ENCODE peak calls at places on chromosomes 6 and 20, in ten cellular contexts. Z, T, O, V, C, U, I, D, B and M are unnamed samples. For H3K4me1 and H3K27me3, the result is how much of the 10 kb centered on the place peaks cover.

GRCh38 chr6:98769546-98769945 is 64.8 kb upstream of the POU3F2 start:
- DNase-seq in D (peak), C (no peak), Z (no peak), O (no peak), U (no peak), V (no peak), T (no peak), B (no peak), I (no peak), M (peak)

GRCh38 chr6:144334150-144334708 is 49.1 kb downstream of the UTRN start:
- DNase-seq in Z (peak), I (peak), T (no peak), C (no peak), O (no peak), V (no peak), D (no peak), U (no peak), B (no peak), M (no peak)

GRCh38 chr6:33589723-33590530 is 9.9 kb upstream of the BAK1 start:
- DNase-seq in O (peak), U (peak), I (peak), C (peak), B (peak), T (peak), Z (no peak), V (no peak), D (peak), M (peak)

GRCh38 chr6:36129889-36130671 is at the start of gene MAPK13:
- DNase-seq in V (no peak), C (peak), B (peak), O (no peak), Z (no peak), T (peak), U (no peak), D (no peak), I (no peak), M (no peak)

GRCh38 chr20:4703281-4703676 is 18.4 kb upstream of the PRND start:
- DNase-seq in T (no peak), B (no peak), V (no peak), Z (no peak), I (no peak), U (no peak), C (no peak), O (no peak), D (no peak), M (no peak)

GRCh38 chr6:78810698-78811097 is 56.7 kb upstream of the IRAK1BP1 start:
- DNase-seq in O (no peak), T (no peak), V (no peak), I (no peak), Z (no peak), D (peak), B (no peak), U (no peak), C (no peak), M (peak)

GRCh38 chr6:52326540-52327364 is 35.2 kb upstream of the PAQR8 start:
- DNase-seq in D (no peak), O (no peak), C (no peak), T (no peak), Z (no peak), U (no peak), I (no peak), B (no peak), V (no peak), M (no peak)

GRCh38 chr20:25065625-25066338 is 7.8 kb upstream of the ACSS1 start:
- DNase-seq in I (peak), B (no peak), D (peak), O (peak), Z (no peak), C (peak), T (no peak), V (peak), U (peak), M (no peak)

GRCh38 chr6:81171991-81172740 is 580.3 kb downstream of the TENT5A start:
- DNase-seq in V (peak), D (peak), U (no peak), T (no peak), O (peak), I (no peak), Z (no peak), C (peak), B (no peak), M (peak)

GRCh38 chr6:30570263-30570662 is 979 bp upstream of the ABCF1 start:
- DNase-seq in I (no peak), V (no peak), U (no peak), Z (no peak), T (no peak), C (no peak), O (no peak), D (no peak), B (no peak), M (no peak)

GRCh38 chr6:26043389-26044139 is 43.7 kb upstream of the HFE start:
- DNase-seq in O (peak), I (no peak), D (peak), T (no peak), B (peak), C (peak), Z (peak), U (no peak), V (peak), M (peak)

GRCh38 chr20:61575151-61575937 is 323.3 kb downstream of the CDH4 start:
- DNase-seq in U (no peak), B (no peak), V (no peak), C (no peak), O (no peak), I (no peak), D (no peak), T (no peak), Z (no peak), M (peak)

GRCh38 chr6:89350281-89351037 is 2.1 kb downstream of the UBE2J1 start:
- DNase-seq in U (no peak), T (no peak), O (no peak), V (no peak), B (no peak), I (no peak), C (no peak), Z (no peak), D (no peak), M (no peak)

GRCh38 chr6:43389713-43390265 is 20.3 kb upstream of the ZNF318 start:
- DNase-seq in Z (no peak), B (no peak), D (no peak), T (no peak), U (no peak), V (no peak), O (no peak), C (no peak), I (no peak), M (no peak)

GRCh38 chr6:41464481-41464880 is 81.7 kb upstream of the FOXP4 start:
- DNase-seq in V (no peak), Z (no peak), T (no peak), C (no peak), B (no peak), U (no peak), I (no peak), O (no peak), D (no peak), M (no peak)

GRCh38 chr6:4608361-4609115 is 167.7 kb upstream of the CDYL start:
- DNase-seq in C (peak), T (no peak), I (peak), U (no peak), B (no peak), D (no peak), O (no peak), V (no peak), Z (no peak), M (no peak)

GRCh38 chr20:52200870-52201269 is 9.3 kb upstream of the ZFP64 start:
- DNase-seq in O (no peak), U (no peak), C (no peak), V (no peak), T (no peak), B (no peak), I (no peak), D (no peak), Z (no peak), M (no peak)

GRCh38 chr20:16481977-16482376 is 91.3 kb downstream of the KIF16B start:
- DNase-seq in Z (no peak), T (no peak), O (no peak), D (no peak), V (no peak), I (no peak), C (no peak), B (no peak), U (no peak), M (no peak)

GRCh38 chr6:31661867-31662723 is 1.5 kb upstream of the C6orf47 start:
- DNase-seq in D (no peak), I (no peak), B (no peak), Z (no peak), C (no peak), T (no peak), O (no peak), U (no peak), V (no peak), M (no peak)

GRCh38 chr20:35284992-35285805 is 627 bp upstream of the EIF6 start:
- DNase-seq in D (no peak), T (no peak), Z (no peak), C (no peak), O (no peak), V (no peak), I (no peak), B (no peak), U (no peak), M (no peak)

GRCh38 chr6:161233986-161234620 is 39.8 kb downstream of the AGPAT4 start:
- DNase-seq in D (peak), C (peak), T (no peak), B (peak), U (no peak), O (peak), V (peak), Z (no peak), I (peak), M (peak)

GRCh38 chr20:16761305-16761829 is 13.2 kb downstream of the OTOR start:
- DNase-seq in T (no peak), Z (no peak), D (peak), B (no peak), V (no peak), U (peak), C (peak), O (peak), I (no peak), M (peak)

GRCh38 chr20:37314617-37315292 is 25.3 kb downstream of the MANBAL start:
- DNase-seq in U (no peak), I (peak), C (no peak), D (no peak), V (peak), T (no peak), B (no peak), Z (no peak), O (peak), M (no peak)

GRCh38 chr6:101429291-101429690 is 35.8 kb downstream of the GRIK2 start:
- DNase-seq in C (no peak), U (no peak), Z (no peak), V (no peak), O (no peak), I (no peak), B (no peak), D (no peak), T (no peak), M (peak)

GRCh38 chr20:43842126-43843020 is 72.3 kb upstream of the TOX2 start:
- DNase-seq in T (no peak), I (no peak), O (no peak), Z (no peak), U (no peak), D (no peak), V (no peak), B (no peak), C (peak), M (no peak)

GRCh38 chr20:62025832-62026563 is 39.7 kb downstream of the TAF4 start:
- DNase-seq in D (no peak), C (peak), U (no peak), T (peak), B (no peak), Z (no peak), I (no peak), V (no peak), O (peak), M (no peak)

GRCh38 chr6:38782616-38783015 is 67.5 kb downstream of the DNAH8 start:
- DNase-seq in O (no peak), T (no peak), Z (no peak), I (no peak), B (no peak), V (no peak), U (no peak), D (no peak), C (no peak), M (no peak)

GRCh38 chr6:156890627-156891300 is 113.6 kb downstream of the ARID1B start:
- DNase-seq in I (no peak), B (no peak), O (no peak), D (peak), Z (no peak), C (no peak), V (no peak), T (no peak), U (no peak), M (no peak)

GRCh38 chr6:78093861-78094360 is 441.1 kb downstream of the MEI4 start:
- DNase-seq in D (no peak), V (no peak), Z (no peak), I (no peak), B (no peak), C (no peak), U (no peak), O (no peak), T (no peak), M (no peak)

GRCh38 chr6:24749292-24749691 is 25.4 kb upstream of the GMNN start:
- DNase-seq in B (no peak), D (no peak), C (no peak), Z (no peak), U (no peak), T (no peak), O (no peak), V (no peak), I (no peak), M (no peak)

GRCh38 chr20:38581013-38581412 is at the start of gene ADIG:
- DNase-seq in V (peak), U (no peak), C (no peak), B (peak), Z (no peak), O (no peak), T (no peak), I (peak), D (peak), M (no peak)

GRCh38 chr6:79868098-79868722 is 79.1 kb downstream of the ELOVL4 start:
- DNase-seq in D (peak), U (peak), I (no peak), V (no peak), C (peak), Z (no peak), B (no peak), O (no peak), T (no peak), M (peak)

GRCh38 chr6:52726741-52727535 is 36.3 kb downstream of the GSTA2 start:
- DNase-seq in C (no peak), U (no peak), B (no peak), T (no peak), Z (no peak), V (no peak), I (no peak), D (peak), O (no peak), M (no peak)

GRCh38 chr6:40695114-40695513 is 108.0 kb upstream of the LRFN2 start:
- DNase-seq in C (no peak), B (peak), D (no peak), T (no peak), U (no peak), O (no peak), I (no peak), Z (no peak), V (no peak), M (no peak)

GRCh38 chr20:47429409-47429808 is 72.3 kb upstream of the NCOA3 start:
- DNase-seq in C (no peak), B (no peak), Z (no peak), V (no peak), T (no peak), O (no peak), U (no peak), I (no peak), D (no peak), M (no peak)

GRCh38 chr20:47428164-47428563 is 71.7 kb upstream of the ZMYND8 start:
- DNase-seq in T (no peak), I (no peak), U (no peak), Z (no peak), D (no peak), O (no peak), V (no peak), B (no peak), C (no peak), M (no peak)

GRCh38 chr20:47428851-47429336 is 72.4 kb upstream of the ZMYND8 start:
- DNase-seq in D (no peak), B (no peak), T (no peak), Z (no peak), C (no peak), O (no peak), U (no peak), I (no peak), V (no peak), M (no peak)

GRCh38 chr20:47430862-47431588 is 70.7 kb upstream of the NCOA3 start:
- DNase-seq in I (no peak), T (no peak), D (no peak), Z (no peak), V (no peak), U (no peak), O (no peak), B (no peak), C (no peak), M (no peak)

DNA sequence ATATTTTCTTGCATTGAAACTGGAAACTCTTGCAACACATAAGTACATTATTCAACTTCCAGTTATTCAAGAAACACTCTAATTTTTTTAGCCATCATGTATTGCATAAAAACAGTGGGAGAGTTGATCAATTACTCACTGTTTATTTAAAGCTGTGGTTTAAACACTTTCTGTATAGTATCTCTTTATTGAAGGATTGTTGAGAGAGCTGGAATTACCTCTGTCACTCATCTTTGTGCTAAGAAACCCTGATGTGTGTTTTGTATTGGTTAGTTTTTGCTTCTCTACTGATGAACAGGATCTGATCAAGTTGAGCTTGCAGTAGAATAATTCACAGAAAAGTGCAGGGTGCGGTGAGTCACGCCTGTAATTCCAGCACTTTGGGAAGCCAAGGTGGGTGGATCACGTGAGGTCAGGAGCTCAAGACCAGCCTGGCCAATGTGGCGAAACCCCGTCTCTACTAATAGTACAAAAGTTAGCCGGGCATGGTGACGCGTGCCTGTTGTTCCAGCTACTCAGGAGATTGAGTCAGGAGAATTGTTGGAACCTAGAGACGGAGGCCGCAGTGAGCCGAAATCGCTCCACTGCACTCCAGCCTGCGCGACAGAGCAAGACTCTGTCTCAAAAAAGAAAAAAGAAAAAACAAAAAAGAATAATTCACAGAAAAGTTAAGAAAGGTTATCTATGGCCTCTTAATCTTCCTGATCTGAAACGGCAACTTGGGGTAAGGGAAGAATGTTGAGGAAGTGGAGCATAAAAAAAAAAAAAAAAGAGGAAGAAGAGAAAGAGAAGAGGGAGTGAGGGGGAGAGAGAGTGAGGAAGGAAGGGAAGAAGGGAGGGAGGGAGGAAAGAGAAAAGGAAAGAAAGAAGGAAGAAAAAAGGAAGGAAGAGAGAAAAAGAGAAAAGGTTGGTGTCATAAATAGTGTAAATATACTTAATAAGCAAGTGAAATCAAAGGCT is 69.2 kb upstream of the NCOA3 start:
- DNase-seq in V (no peak), T (no peak), Z (no peak), U (no peak), B (no peak), D (peak), O (no peak), I (no peak), C (no peak), M (peak)
- H3K4me1 ChIP-seq in V (under half), T (under half), Z (under half), U (under half), B (under half), D (under half), O (under half), I (under half), C (under half), M (under half)

DNA sequence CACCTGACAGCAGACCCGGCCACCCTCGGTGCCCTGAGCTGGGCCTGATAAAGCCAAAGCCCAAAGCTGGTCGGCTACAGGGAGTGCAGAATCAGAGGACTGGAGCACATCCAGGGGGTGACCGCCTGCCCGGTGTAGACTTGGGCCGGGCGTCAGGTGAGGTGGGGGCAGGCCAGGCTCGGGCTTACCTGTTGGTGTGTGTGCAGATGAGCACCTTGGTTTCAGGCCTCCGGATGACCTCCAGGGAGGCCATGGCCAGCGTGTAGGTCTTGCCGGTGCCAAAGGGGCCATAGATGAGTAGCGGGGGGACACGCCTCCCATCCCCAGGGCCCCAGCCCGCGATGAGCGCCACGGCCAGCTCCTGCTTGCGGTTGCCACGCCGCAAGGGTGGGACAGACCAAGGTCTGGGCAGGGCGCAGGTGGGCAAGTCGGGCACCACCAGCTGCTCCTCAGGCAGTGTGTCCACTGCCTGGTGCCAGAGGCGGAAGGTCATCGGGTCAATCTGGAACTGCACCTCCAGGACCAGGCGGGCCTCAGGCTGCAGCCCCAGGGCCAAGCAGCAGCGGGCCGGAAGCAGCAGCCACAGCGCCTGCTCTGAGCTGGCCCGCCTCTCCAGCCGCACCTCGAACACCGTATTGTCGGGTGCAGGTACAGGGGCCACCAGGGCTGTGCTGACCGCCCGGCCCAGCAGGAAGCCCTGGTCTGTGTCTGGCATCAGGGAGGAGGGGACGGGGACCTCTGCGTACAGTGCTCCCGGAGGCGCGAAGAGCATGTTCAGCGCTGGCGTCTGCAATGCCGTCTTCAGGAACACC is 5.7 kb downstream of the HELZ2 start:
- DNase-seq in D (no peak), B (peak), O (no peak), C (no peak), U (no peak), I (no peak), T (peak), V (no peak), Z (no peak), M (no peak)
- H3K27me3 ChIP-seq in D (under half), B (under half), O (under half), C (under half), U (under half), I (under half), T (under half), V (under half), Z (under half), M (under half)

GRCh38 chr6:10382728-10383127 is 32.1 kb downstream of the TFAP2A start:
- DNase-seq in B (no peak), T (no peak), V (no peak), I (no peak), O (no peak), C (no peak), D (no peak), U (no peak), Z (no peak), M (no peak)
- H3K4me1 ChIP-seq in B (under half), T (under half), V (under half), I (under half), O (under half), C (under half), D (under half), U (under half), Z (under half), M (under half)

GRCh38 chr20:219290-220115 is 7.6 kb upstream of the DEFB129 start:
- DNase-seq in U (peak), D (peak), I (no peak), C (no peak), O (no peak), V (no peak), Z (no peak), B (no peak), T (no peak), M (peak)

GRCh38 chr20:217266-217665 is 9.8 kb upstream of the DEFB129 start:
- DNase-seq in T (no peak), D (no peak), I (no peak), V (no peak), C (no peak), O (no peak), Z (no peak), B (no peak), U (no peak), M (no peak)

GRCh38 chr20:214383-214782 is 12.7 kb upstream of the DEFB129 start:
- DNase-seq in Z (no peak), V (no peak), O (no peak), T (no peak), I (no peak), U (no peak), D (no peak), B (no peak), C (no peak), M (no peak)

GRCh38 chr20:210809-211502 is 16.1 kb upstream of the DEFB129 start:
- DNase-seq in D (no peak), Z (no peak), U (no peak), T (no peak), C (no peak), I (no peak), V (no peak), O (no peak), B (no peak), M (no peak)

DNA sequence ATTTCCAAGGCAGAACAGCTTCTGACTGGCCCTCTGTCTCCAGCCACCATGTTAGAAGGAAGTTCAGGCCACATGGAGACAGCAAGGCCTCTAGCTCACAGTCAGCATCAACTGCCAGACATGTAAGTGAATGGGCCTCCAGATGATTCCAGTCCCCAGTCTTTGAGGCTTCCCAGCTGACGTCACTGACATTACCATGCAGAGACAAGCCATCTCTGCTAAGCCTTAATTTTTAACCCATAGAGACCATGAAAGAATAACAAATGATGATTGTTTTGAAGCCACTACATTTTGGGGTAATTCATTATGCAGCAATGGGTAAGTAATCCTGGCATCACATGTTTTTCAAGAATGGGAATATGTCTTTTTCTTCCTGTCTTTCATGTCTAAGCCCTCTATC is 11.3 kb upstream of the DEFB129 start:
- DNase-seq in O (no peak), Z (no peak), I (no peak), B (no peak), D (no peak), T (no peak), C (no peak), U (no peak), V (no peak), M (no peak)
- H3K27me3 ChIP-seq in O (under half), Z (under half), I (under half), B (under half), D (under half), T (under half), C (under half), U (under half), V (under half), M (half or more)